ENCODE peak calls at places on chromosomes 3 and 15, in seven cellular contexts. P, Y, V, K, D, F and T are unnamed samples.

GRCh38 chr3:66468016-66468735 is 32.6 kb downstream of the LRIG1 start:
- DNase-seq in P (no peak), Y (no peak), D (no peak), V (no peak), F (no peak), K (no peak), T (no peak)

GRCh38 chr3:32143849-32144757 is 37.7 kb downstream of the GPD1L start:
- DNase-seq in F (no peak), K (peak; percentile 46), D (peak; percentile 80), P (peak; percentile 12), Y (peak; percentile 79), V (peak; percentile 58), T (no peak)

GRCh38 chr3:79551997-79552396 is 215.8 kb downstream of the ROBO1 start:
- DNase-seq in D (no peak), K (no peak), Y (no peak), P (no peak), V (no peak), F (no peak), T (no peak)

GRCh38 chr3:127454051-127454450 is 136.5 kb downstream of the TPRA1 start:
- DNase-seq in Y (peak; percentile 24), D (no peak), K (no peak), P (no peak), V (no peak), F (no peak), T (peak; percentile 34)

GRCh38 chr3:174330303-174330702 is 528.8 kb upstream of the NAALADL2 start:
- DNase-seq in P (no peak), K (no peak), D (no peak), V (no peak), F (no peak), Y (no peak), T (no peak)

GRCh38 chr3:108271626-108272025 is 24.7 kb upstream of the HHLA2 start:
- DNase-seq in P (no peak), Y (no peak), D (no peak), K (no peak), V (no peak), F (no peak), T (no peak)

GRCh38 chr3:30940740-30941139 is 46.3 kb upstream of the GADL1 start:
- DNase-seq in D (no peak), K (no peak), F (no peak), V (no peak), Y (no peak), P (no peak), T (no peak)

GRCh38 chr15:67185621-67186225 is 68.7 kb downstream of the AAGAB start:
- DNase-seq in K (no peak), D (no peak), Y (no peak), F (no peak), V (no peak), P (no peak), T (no peak)

GRCh38 chr15:33975023-33975565 is 6.8 kb downstream of the CHRM5 start:
- DNase-seq in V (no peak), F (no peak), Y (no peak), D (no peak), P (no peak), K (no peak), T (no peak)

DNA sequence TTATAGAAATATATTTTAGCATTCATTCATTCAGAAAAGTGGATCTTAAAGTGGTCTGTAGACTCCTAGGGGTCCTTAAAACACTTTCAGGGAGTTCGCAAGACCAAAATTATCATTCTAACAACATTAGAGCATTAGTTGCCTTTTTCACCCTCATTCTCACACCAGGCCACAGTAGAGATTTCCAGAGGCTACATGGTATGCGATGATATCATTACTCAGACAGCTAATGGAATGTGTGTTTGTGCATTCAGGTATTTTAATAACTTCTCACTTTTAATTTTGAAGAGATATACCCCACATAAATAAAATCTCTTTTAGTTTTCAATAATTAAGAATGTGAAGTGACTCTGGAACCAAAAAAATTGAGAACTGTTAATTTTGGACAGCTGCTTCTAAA is 206.9 kb downstream of the NSUN3 start:
- DNase-seq in F (no peak), V (no peak), P (no peak), D (no peak), K (no peak), Y (no peak), T (no peak)
- H3K4me1 ChIP-seq in F (no peaks in the 10 kb centered on the region), V (no peaks in the 10 kb centered on the region), P (no peaks in the 10 kb centered on the region), D (no peaks in the 10 kb centered on the region), K (no peaks in the 10 kb centered on the region), Y (no peaks in the 10 kb centered on the region), T (no peaks in the 10 kb centered on the region)

GRCh38 chr3:182636646-182637045 is 156.7 kb upstream of the ATP11B start:
- DNase-seq in K (no peak), D (no peak), P (no peak), F (no peak), V (no peak), Y (no peak), T (no peak)

GRCh38 chr3:182632077-182632393 is 161.3 kb upstream of the ATP11B start:
- DNase-seq in D (no peak), F (no peak), V (no peak), P (no peak), K (no peak), Y (no peak), T (no peak)

GRCh38 chr3:182633206-182633605 is 160.1 kb upstream of the ATP11B start:
- DNase-seq in F (no peak), K (no peak), Y (no peak), V (no peak), D (no peak), P (no peak), T (no peak)

DNA sequence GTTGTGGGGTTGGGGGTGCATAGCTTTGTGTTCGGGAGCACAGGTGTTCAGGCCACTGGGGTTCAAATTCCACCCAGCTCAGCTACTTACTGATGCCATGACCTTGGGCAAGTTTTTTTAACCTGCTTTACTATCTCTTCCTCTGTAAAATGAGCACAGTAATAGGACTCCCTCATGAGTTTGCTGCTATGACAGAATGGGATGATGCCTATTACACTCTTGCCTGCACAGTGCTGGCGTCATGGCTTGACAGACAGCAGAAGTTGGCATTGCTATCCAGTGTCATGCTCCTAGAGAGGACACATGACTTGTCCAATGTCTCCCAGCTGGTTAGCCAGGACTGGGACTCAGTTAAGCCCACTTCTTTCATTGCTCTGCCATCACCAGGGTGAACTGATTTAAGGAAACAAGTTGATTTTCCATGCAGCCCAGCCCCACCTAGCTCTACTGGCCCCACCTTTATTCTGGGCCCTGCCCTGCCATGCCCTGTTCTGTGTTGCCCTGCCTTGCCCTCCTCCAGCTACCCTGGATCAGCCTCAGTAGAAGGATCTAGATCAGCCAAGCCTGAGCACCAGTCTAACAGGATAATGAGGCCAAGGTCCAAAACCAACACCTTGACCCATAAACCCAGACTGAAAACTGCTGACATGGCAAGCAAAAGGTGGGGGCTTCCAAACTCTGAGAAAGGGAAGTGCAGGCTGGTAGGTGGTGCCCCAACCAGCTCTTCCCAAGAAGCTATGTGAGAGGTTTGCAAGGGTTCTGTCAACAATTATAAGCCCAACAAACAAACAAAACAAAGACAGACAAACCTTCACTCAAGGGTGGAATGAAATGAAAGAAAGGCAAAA is 155.7 kb upstream of the ATP11B start:
- DNase-seq in K (no peak), D (no peak), P (no peak), F (no peak), V (no peak), Y (peak; percentile 54), T (no peak)
- H3K27ac ChIP-seq in K (no peak overlapping the region), D (no peak overlapping the region), P (no peak overlapping the region), F (peak overlapping the region; percentile 62), V (no peak overlapping the region), Y (peak overlapping the region; percentile 55), T (no peak overlapping the region)

GRCh38 chr3:123388811-123389210 is 60.1 kb downstream of the ADCY5 start:
- DNase-seq in Y (no peak), K (no peak), P (no peak), F (no peak), D (no peak), V (no peak), T (no peak)
- H3K4me1 ChIP-seq in Y (peaks cover 38% of the 10 kb centered on the region), K (no peaks in the 10 kb centered on the region), P (no peaks in the 10 kb centered on the region), F (peaks cover 89% of the 10 kb centered on the region), D (peaks cover 22% of the 10 kb centered on the region), V (peaks cover under 1% of the 10 kb centered on the region), T (no peaks in the 10 kb centered on the region)

DNA sequence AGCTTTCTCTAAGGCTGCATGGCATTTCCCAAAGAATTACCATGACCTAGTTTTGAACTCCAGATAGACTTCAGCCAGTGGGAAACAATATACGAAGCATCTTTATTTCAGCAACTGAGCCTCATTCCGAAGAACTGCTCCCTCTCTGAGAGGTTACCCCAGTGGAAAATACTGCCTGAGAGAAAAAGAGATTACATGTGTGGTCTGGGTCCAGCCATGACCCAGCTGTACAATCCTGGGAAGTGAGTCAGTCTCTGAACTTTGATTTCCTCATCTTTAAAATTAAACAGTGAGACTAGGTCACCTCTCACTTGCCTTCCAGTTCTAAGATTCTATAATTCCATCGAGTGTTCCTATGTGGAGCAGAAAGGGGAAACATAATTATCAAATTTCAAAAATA is 42.4 kb downstream of the TNIK start:
- DNase-seq in K (no peak), P (no peak), F (no peak), Y (peak; percentile 53), D (no peak), V (no peak), T (no peak)
- H3K27ac ChIP-seq in K (no peak overlapping the region), P (no peak overlapping the region), F (no peak overlapping the region), Y (peak overlapping the region; percentile 41), D (no peak overlapping the region), V (no peak overlapping the region), T (no peak overlapping the region)

DNA sequence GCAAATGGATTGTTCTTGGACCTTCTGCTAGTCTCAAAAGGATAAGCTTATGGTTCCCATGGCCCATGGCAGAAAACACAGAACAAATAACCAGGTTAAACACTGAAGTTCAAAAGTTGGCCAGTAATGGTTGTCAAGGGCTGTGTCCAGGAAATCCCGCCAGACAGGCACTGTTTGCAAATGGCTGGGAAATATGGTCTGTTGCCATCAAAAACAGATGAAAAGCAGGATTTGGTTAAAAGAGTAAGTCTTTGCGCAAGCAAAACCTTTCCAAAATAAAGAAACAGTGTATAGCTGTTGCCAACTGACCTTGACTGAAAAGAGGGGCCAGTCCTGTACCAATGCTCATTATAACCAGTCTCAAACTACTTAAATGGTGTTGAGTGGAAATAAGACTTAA is 58.6 kb downstream of the WWTR1 start:
- DNase-seq in F (no peak), K (no peak), V (no peak), D (no peak), P (no peak), Y (no peak), T (no peak)
- H3K4me1 ChIP-seq in F (peaks cover 51% of the 10 kb centered on the region), K (no peaks in the 10 kb centered on the region), V (no peaks in the 10 kb centered on the region), D (peaks cover 18% of the 10 kb centered on the region), P (no peaks in the 10 kb centered on the region), Y (peaks cover 10% of the 10 kb centered on the region), T (peaks cover 2% of the 10 kb centered on the region)

GRCh38 chr3:40102182-40102581 is 207.3 kb upstream of the EIF1B start:
- DNase-seq in V (no peak), Y (no peak), K (no peak), F (no peak), D (no peak), P (no peak), T (no peak)

GRCh38 chr3:40097507-40098117 is 211.9 kb upstream of the EIF1B start:
- DNase-seq in P (no peak), K (no peak), D (no peak), Y (no peak), V (no peak), F (no peak), T (no peak)

GRCh38 chr3:40099875-40100274 is 209.6 kb upstream of the EIF1B start:
- DNase-seq in Y (no peak), P (no peak), D (no peak), F (no peak), K (no peak), V (no peak), T (no peak)

GRCh38 chr3:40096561-40097506 is 212.7 kb upstream of the EIF1B start:
- DNase-seq in P (no peak), V (no peak), D (no peak), K (no peak), F (no peak), Y (no peak), T (no peak)
- H3K27ac ChIP-seq in P (no peak overlapping the region), V (no peak overlapping the region), D (no peak overlapping the region), K (no peak overlapping the region), F (no peak overlapping the region), Y (no peak overlapping the region), T (no peak overlapping the region)